ENCODE peak calls at places on chromosomes 3 and 15, in eight cellular contexts. O is AG09309; F is AG10803; P is IMR-90; M is GM23248; V is fibroblast of mammary gland; W is CD8-positive, alpha-beta T cell; R is left ventricle myocardium inferior. X is an unnamed sample.

GRCh38 chr15:75178938-75179772 is 22.5 kb upstream of the C15orf39 start:
- DNase-seq in O (no peak), F (no peak), P (no peak), M (no peak), V (no peak), W (no peak), R (no peak), X (no peak)

GRCh38 chr15:29724026-29724425 is 98.2 kb downstream of the TJP1 start:
- DNase-seq in O (no peak), F (no peak), P (no peak), M (no peak), V (no peak), W (no peak), R (no peak), X (no peak)

GRCh38 chr3:66039590-66039887 is 821 bp upstream of the MAGI1 start:
- DNase-seq in O (no peak), F (peak; percentile 38), P (no peak), M (peak; percentile 85), V (peak; percentile 21), W (no peak), R (peak; percentile 39), X (no peak)

GRCh38 chr3:171874251-171874679 is 31.1 kb downstream of the TMEM212 start:
- DNase-seq in O (peak; percentile 95), F (peak; percentile 98), P (peak; percentile 99), M (peak; percentile 91), V (peak; percentile 91), W (no peak), R (no peak), X (peak; percentile 98)

GRCh38 chr3:148034353-148034752 is 625.2 kb downstream of the ZIC1 start:
- DNase-seq in O (no peak), F (no peak), P (no peak), M (no peak), V (no peak), W (no peak), R (no peak), X (no peak)

GRCh38 chr15:81160312-81161214 is 26.5 kb downstream of the CFAP161 start:
- DNase-seq in O (peak; percentile 76), F (peak; percentile 94), P (peak; percentile 95), M (peak; percentile 86), V (peak; percentile 98), W (no peak), R (peak; percentile 65), X (peak; percentile 76)

GRCh38 chr15:101441706-101442105 is 47.8 kb downstream of the PCSK6 start:
- DNase-seq in O (no peak), F (peak; percentile 36), P (no peak), M (peak; percentile 31), V (no peak), W (no peak), R (no peak), X (no peak)

GRCh38 chr15:51144021-51144532 is 49.4 kb upstream of the TNFAIP8L3 start:
- DNase-seq in O (peak; percentile 76), F (peak; percentile 57), P (peak; percentile 76), M (peak; percentile 72), V (peak; percentile 93), W (no peak), R (no peak), X (peak; percentile 82)

GRCh38 chr3:45059132-45059531 is 33.0 kb downstream of the CLEC3B start:
- DNase-seq in O (no peak), F (no peak), P (no peak), M (no peak), V (no peak), W (no peak), R (no peak), X (no peak)

GRCh38 chr15:66961407-66961884 is 104.0 kb upstream of the SMAD3 start:
- DNase-seq in O (no peak), F (peak; percentile 35), P (peak; percentile 45), M (peak; percentile 44), V (peak; percentile 41), W (no peak), R (no peak), X (peak; percentile 19)

GRCh38 chr3:69568458-69568857 is 170.8 kb upstream of the MITF start:
- DNase-seq in O (peak; percentile 21), F (peak; percentile 3), P (peak; percentile 28), M (peak; percentile 37), V (peak; percentile 62), W (no peak), R (no peak), X (no peak)

GRCh38 chr15:70088887-70089691 is 8.6 kb downstream of the TLE3 start:
- DNase-seq in O (no peak), F (peak; percentile 60), P (peak; percentile 71), M (peak; percentile 88), V (peak; percentile 82), W (no peak), R (peak; percentile 55), X (peak; percentile 41)

GRCh38 chr3:94179059-94179458 is 116.2 kb downstream of the NSUN3 start:
- DNase-seq in O (no peak), F (no peak), P (no peak), M (no peak), V (no peak), W (no peak), R (no peak), X (no peak)

GRCh38 chr15:74062671-74063070 is 19.7 kb downstream of the GOLGA6A start:
- DNase-seq in O (no peak), F (no peak), P (no peak), M (no peak), V (no peak), W (no peak), R (no peak), X (no peak)

GRCh38 chr3:72888546-72889309 is 882 bp downstream of the GXYLT2 start:
- DNase-seq in O (no peak), F (no peak), P (peak; percentile 42), M (peak; percentile 14), V (peak; percentile 26), W (no peak), R (no peak), X (peak; percentile 37)

GRCh38 chr3:113035387-113035982 is 44.7 kb downstream of the GTPBP8 start:
- DNase-seq in O (no peak), F (peak; percentile 69), P (peak; percentile 63), M (peak; percentile 78), V (peak; percentile 67), W (peak; percentile 13), R (no peak), X (peak; percentile 52)

GRCh38 chr3:37809846-37810447 is 51.7 kb upstream of the CTDSPL start:
- DNase-seq in O (no peak), F (no peak), P (no peak), M (no peak), V (no peak), W (no peak), R (no peak), X (no peak)

GRCh38 chr3:142498397-142499180 is 50.8 kb upstream of the XRN1 start:
- DNase-seq in O (no peak), F (no peak), P (peak; percentile 6), M (no peak), V (peak; percentile 53), W (no peak), R (no peak), X (peak; percentile 22)

GRCh38 chr3:13022348-13023250 is 50.6 kb downstream of the IQSEC1 start:
- DNase-seq in O (peak; percentile 23), F (peak; percentile 75), P (peak; percentile 89), M (peak; percentile 75), V (peak; percentile 86), W (no peak), R (peak; percentile 85), X (peak; percentile 91)

GRCh38 chr3:127853681-127854080 is 31.4 kb upstream of the MGLL start:
- DNase-seq in O (no peak), F (no peak), P (no peak), M (no peak), V (no peak), W (no peak), R (no peak), X (no peak)

GRCh38 chr15:68052431-68052830 is 1.7 kb upstream of the PIAS1 start:
- DNase-seq in O (no peak), F (no peak), P (peak; percentile 16), M (peak; percentile 23), V (no peak), W (no peak), R (no peak), X (no peak)

GRCh38 chr3:105997800-105998526 is 129.2 kb upstream of the CBLB start:
- DNase-seq in O (peak; percentile 86), F (peak; percentile 93), P (peak; percentile 95), M (peak; percentile 96), V (peak; percentile 94), W (no peak), R (no peak), X (peak; percentile 92)
- H3K4me3 ChIP-seq in O (peak overlapping the region; percentile 35), F (peak overlapping the region; percentile 54), P (peak overlapping the region; percentile 22), M (peak overlapping the region; percentile 73), V (peak overlapping the region; percentile 27), W (no peak overlapping the region), R (no peak overlapping the region), X (no peak overlapping the region)

GRCh38 chr3:43104786-43105185 is 1.1 kb downstream of the POMGNT2 start:
- DNase-seq in O (no peak), F (peak; percentile 3), P (no peak), M (peak; percentile 6), V (no peak), W (no peak), R (no peak), X (no peak)

GRCh38 chr3:43104039-43104438 is 1.8 kb downstream of the POMGNT2 start:
- DNase-seq in O (no peak), F (no peak), P (no peak), M (no peak), V (no peak), W (no peak), R (no peak), X (no peak)

GRCh38 chr3:43105224-43105596 is 669 bp downstream of the POMGNT2 start:
- DNase-seq in O (no peak), F (no peak), P (no peak), M (peak; percentile 21), V (no peak), W (peak; percentile 15), R (no peak), X (no peak)

GRCh38 chr3:43105597-43106292 is at the start of gene POMGNT2:
- DNase-seq in O (peak; percentile 27), F (peak; percentile 74), P (peak; percentile 71), M (peak; percentile 91), V (peak; percentile 75), W (peak; percentile 87), R (peak; percentile 88), X (peak; percentile 81)

GRCh38 chr3:43106293-43106628 is 382 bp upstream of the POMGNT2 start:
- DNase-seq in O (no peak), F (no peak), P (no peak), M (no peak), V (no peak), W (no peak), R (no peak), X (no peak)
- H3K4me3 ChIP-seq in O (peak overlapping the region; percentile 1), F (peak overlapping the region; percentile 13), P (peak overlapping the region; percentile 86), M (peak overlapping the region; percentile 89), V (peak overlapping the region; percentile 42), W (peak overlapping the region; percentile 75), R (peak overlapping the region; percentile 92), X (peak overlapping the region; percentile 69)

DNA sequence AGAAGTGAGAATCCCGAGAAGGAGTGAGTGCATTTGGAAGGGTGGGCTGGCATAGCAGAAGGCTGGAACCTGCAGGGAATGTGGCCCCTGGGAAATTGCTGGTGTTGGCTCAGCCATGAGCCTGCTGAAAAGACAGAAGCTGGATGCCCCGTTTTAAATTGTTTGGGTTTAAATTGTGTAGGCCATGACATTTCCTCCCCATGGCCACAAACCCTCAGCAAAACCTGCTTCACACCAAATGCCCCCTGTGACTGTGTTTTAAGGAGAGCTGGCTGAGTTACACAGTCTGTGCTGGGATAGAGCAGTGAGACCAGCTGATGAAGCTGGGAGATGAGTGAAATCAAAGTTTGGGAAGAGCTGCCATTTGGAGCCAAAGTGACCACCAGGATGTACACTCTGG is 216.3 kb upstream of the RGMA start:
- DNase-seq in O (no peak), F (no peak), P (no peak), M (no peak), V (no peak), W (no peak), R (no peak), X (no peak)
- H3K4me3 ChIP-seq in O (no peak overlapping the region), F (no peak overlapping the region), P (no peak overlapping the region), M (no peak overlapping the region), V (no peak overlapping the region), W (no peak overlapping the region), R (no peak overlapping the region), X (no peak overlapping the region)

GRCh38 chr3:40597441-40597840 is 72.7 kb downstream of the ZNF621 start:
- DNase-seq in O (no peak), F (no peak), P (no peak), M (peak; percentile 50), V (peak; percentile 19), W (no peak), R (no peak), X (peak; percentile 49)
- H3K4me3 ChIP-seq in O (no peak overlapping the region), F (no peak overlapping the region), P (no peak overlapping the region), M (no peak overlapping the region), V (no peak overlapping the region), W (no peak overlapping the region), R (no peak overlapping the region), X (no peak overlapping the region)

X was measured in astrocyte of the spinal cord.